ENCODE peak calls at places on chromosomes 13 and 19, in five cellular contexts. X is lung microvascular endothelial cell, B is myocyte, Q is left ventricle myocardium inferior, U is RCC 7860. A is an unnamed sample.

GRCh38 chr13:24161010-24161775 is 673 bp downstream of the SPATA13 start:
- DNase-seq in X (no peak), B (peak), Q (no peak), U (no peak), A (peak)

GRCh38 chr19:7159105-7159933 is 89.8 kb downstream of the ZNF557 start:
- DNase-seq in X (no peak), B (peak), Q (peak), U (no peak), A (peak)

GRCh38 chr19:18419195-18419698 is at the start of gene SSBP4:
- DNase-seq in X (peak), B (peak), Q (peak), U (peak), A (peak)

GRCh38 chr13:112722433-112723250 is 32.8 kb downstream of the ATP11A start:
- DNase-seq in X (peak), B (no peak), Q (peak), U (peak), A (peak)

GRCh38 chr13:37736040-37736439 is 133.5 kb downstream of the TRPC4 start:
- DNase-seq in X (no peak), B (no peak), Q (no peak), U (no peak), A (no peak)

GRCh38 chr13:99610702-99611289 is 109.5 kb downstream of the TM9SF2 start:
- DNase-seq in X (no peak), B (no peak), Q (no peak), U (no peak), A (no peak)

GRCh38 chr13:107845911-107846310 is 369.4 kb downstream of the LIG4 start:
- DNase-seq in X (no peak), B (no peak), Q (no peak), U (no peak), A (no peak)

GRCh38 chr19:7292950-7293794 is 1.0 kb downstream of the INSR start:
- DNase-seq in X (peak), B (no peak), Q (peak), U (no peak), A (no peak)

GRCh38 chr13:29195459-29195858 is 375.3 kb downstream of the MTUS2 start:
- DNase-seq in X (no peak), B (no peak), Q (no peak), U (no peak), A (no peak)

GRCh38 chr13:47556703-47557102 is 444.4 kb downstream of the SUCLA2 start:
- DNase-seq in X (no peak), B (no peak), Q (no peak), U (no peak), A (no peak)

GRCh38 chr19:2062770-2063169 is 11.7 kb upstream of the MKNK2 start:
- DNase-seq in X (no peak), B (no peak), Q (no peak), U (no peak), A (no peak)

GRCh38 chr13:23050126-23050525 is 130.7 kb upstream of the SGCG start:
- DNase-seq in X (no peak), B (no peak), Q (no peak), U (no peak), A (no peak)

GRCh38 chr19:32691952-32692726 is 518 bp downstream of the NUDT19 start:
- DNase-seq in X (peak), B (peak), Q (peak), U (peak), A (peak)

GRCh38 chr13:64130170-64130569 is 2714.5 kb upstream of the PCDH20 start:
- DNase-seq in X (no peak), B (no peak), Q (no peak), U (no peak), A (no peak)

GRCh38 chr13:99992912-99993311 is 11.3 kb downstream of the ZIC2 start:
- DNase-seq in X (no peak), B (no peak), Q (no peak), U (no peak), A (peak)